ENCODE peak calls at places on chromosomes 4 and X, in six cellular contexts. F is prostate gland, W is astrocyte of the cerebellum, O is psoas muscle, K is BJ, C is tibial nerve. H is an unnamed sample.

GRCh38 chr4:7792616-7793015 is 147.0 kb downstream of the AFAP1 start:
- DNase-seq in F (no peak), W (no peak), O (no peak), K (no peak), C (no peak), H (no peak)

GRCh38 chr4:7653510-7654414 is 219.0 kb upstream of the PSAPL1 start:
- DNase-seq in F (no peak), W (no peak), O (peak; percentile 59), K (no peak), C (no peak), H (no peak)

GRCh38 chr4:17894421-17894820 is 83.6 kb downstream of the NCAPG start:
- DNase-seq in F (no peak), W (no peak), O (no peak), K (no peak), C (no peak), H (no peak)

GRCh38 chrX:53049127-53049517 is 533 bp downstream of the GPR173 start:
- DNase-seq in F (no peak), W (no peak), O (no peak), K (no peak), C (no peak), H (no peak)

GRCh38 chr4:73922317-73922716 is 53.1 kb downstream of the CXCL1 start:
- DNase-seq in F (no peak), W (no peak), O (no peak), K (no peak), C (no peak), H (no peak)

GRCh38 chr4:17322514-17322913 is 189.4 kb downstream of the QDPR start:
- DNase-seq in F (no peak), W (no peak), O (no peak), K (no peak), C (no peak), H (no peak)

GRCh38 chrX:122113896-122114295 is 1066.5 kb downstream of the GLUD2 start:
- DNase-seq in F (no peak), W (no peak), O (no peak), K (no peak), C (no peak), H (no peak)

GRCh38 chrX:96394566-96394965 is 290.1 kb upstream of the DIAPH2 start:
- DNase-seq in F (no peak), W (no peak), O (no peak), K (no peak), C (no peak), H (no peak)

GRCh38 chrX:53831662-53832635 is 145.4 kb upstream of the HUWE1 start:
- DNase-seq in F (peak; percentile 21), W (no peak), O (no peak), K (no peak), C (no peak), H (no peak)

GRCh38 chr4:158850800-158851644 is 82.2 kb downstream of the FNIP2 start:
- DNase-seq in F (peak; percentile 70), W (peak; percentile 44), O (no peak), K (no peak), C (no peak), H (no peak)

GRCh38 chr4:113943863-113944262 is 35.6 kb downstream of the ARSJ start:
- DNase-seq in F (no peak), W (peak; percentile 46), O (no peak), K (no peak), C (no peak), H (no peak)

GRCh38 chr4:150518559-150518958 is 63.4 kb upstream of the MAB21L2 start:
- DNase-seq in F (no peak), W (peak; percentile 19), O (no peak), K (no peak), C (no peak), H (no peak)

GRCh38 chr4:113411496-113411938 is 350.0 kb downstream of the CAMK2D start:
- DNase-seq in F (no peak), W (peak; percentile 83), O (no peak), K (peak; percentile 35), C (no peak), H (peak; percentile 76)

GRCh38 chr4:136680271-136680670 is 852.0 kb downstream of the PCDH18 start:
- DNase-seq in F (no peak), W (no peak), O (no peak), K (no peak), C (no peak), H (no peak)

GRCh38 chr4:138111462-138112000 is 130.6 kb downstream of the SLC7A11 start:
- DNase-seq in F (no peak), W (peak; percentile 8), O (no peak), K (no peak), C (no peak), H (no peak)

GRCh38 chr4:83378426-83378825 is 43.8 kb upstream of the HPSE start:
- DNase-seq in F (no peak), W (no peak), O (no peak), K (no peak), C (no peak), H (no peak)

GRCh38 chrX:69028006-69028760 is 137.1 kb downstream of the PJA1 start:
- DNase-seq in F (no peak), W (no peak), O (no peak), K (no peak), C (no peak), H (no peak)

GRCh38 chrX:48466696-48467095 is 3.4 kb downstream of the SLC38A5 start:
- DNase-seq in F (no peak), W (no peak), O (no peak), K (no peak), C (no peak), H (no peak)

GRCh38 chrX:46831620-46832327 is 5.1 kb upstream of the RP2 start:
- DNase-seq in F (no peak), W (no peak), O (no peak), K (no peak), C (no peak), H (no peak)

GRCh38 chr4:88418411-88418810 is 38.5 kb upstream of the HERC5 start:
- DNase-seq in F (no peak), W (no peak), O (no peak), K (no peak), C (no peak), H (no peak)

GRCh38 chr4:113901994-113902787 is 77.3 kb downstream of the ARSJ start:
- DNase-seq in F (peak; percentile 89), W (no peak), O (no peak), K (no peak), C (no peak), H (no peak)

GRCh38 chr4:4875147-4875546 is 15.7 kb downstream of the MSX1 start:
- DNase-seq in F (no peak), W (no peak), O (no peak), K (no peak), C (no peak), H (no peak)

GRCh38 chr4:167248271-167248670 is 14.0 kb upstream of the SPOCK3 start:
- DNase-seq in F (no peak), W (no peak), O (no peak), K (no peak), C (no peak), H (no peak)

GRCh38 chrX:57516491-57516890 is 75.3 kb upstream of the ZXDB start:
- DNase-seq in F (no peak), W (no peak), O (peak; percentile 8), K (no peak), C (no peak), H (no peak)

GRCh38 chr4:61891953-61892352 is 691.8 kb downstream of the ADGRL3 start:
- DNase-seq in F (no peak), W (no peak), O (no peak), K (no peak), C (no peak), H (no peak)

GRCh38 chr4:176451441-176451840 is 131.7 kb downstream of the SPCS3 start:
- DNase-seq in F (no peak), W (no peak), O (no peak), K (no peak), C (no peak), H (no peak)

GRCh38 chr4:122073615-122074014 is 78.5 kb upstream of the BLTP1 start:
- DNase-seq in F (no peak), W (no peak), O (no peak), K (no peak), C (no peak), H (no peak)

GRCh38 chr4:11790230-11790629 is 361.5 kb upstream of the HS3ST1 start:
- DNase-seq in F (no peak), W (no peak), O (no peak), K (no peak), C (no peak), H (no peak)

GRCh38 chr4:66571145-66571544 is 900.9 kb upstream of the EPHA5 start:
- DNase-seq in F (no peak), W (no peak), O (no peak), K (no peak), C (no peak), H (no peak)

GRCh38 chr4:4788573-4788972 is 70.9 kb upstream of the MSX1 start:
- DNase-seq in F (no peak), W (no peak), O (no peak), K (no peak), C (no peak), H (no peak)

GRCh38 chr4:32775049-32775448 is 2054.9 kb downstream of the PCDH7 start:
- DNase-seq in F (no peak), W (peak; percentile 1), O (no peak), K (no peak), C (no peak), H (no peak)

GRCh38 chrX:57445046-57445445 is 146.8 kb upstream of the ZXDB start:
- DNase-seq in F (no peak), W (no peak), O (no peak), K (no peak), C (no peak), H (no peak)

GRCh38 chr4:147332101-147332500 is 148.8 kb upstream of the EDNRA start:
- DNase-seq in F (no peak), W (no peak), O (no peak), K (no peak), C (no peak), H (no peak)

GRCh38 chrX:45187731-45188130 is 12.9 kb downstream of the DIPK2B start:
- DNase-seq in F (no peak), W (no peak), O (no peak), K (no peak), C (no peak), H (no peak)
- H3K4me3 ChIP-seq in F (peak overlapping the region; percentile 20), W (peak overlapping the region; percentile 37), O (peak overlapping the region; percentile 49), K (peak overlapping the region; percentile 49), C (peak overlapping the region; percentile 27), H (peak overlapping the region; percentile 58)

DNA sequence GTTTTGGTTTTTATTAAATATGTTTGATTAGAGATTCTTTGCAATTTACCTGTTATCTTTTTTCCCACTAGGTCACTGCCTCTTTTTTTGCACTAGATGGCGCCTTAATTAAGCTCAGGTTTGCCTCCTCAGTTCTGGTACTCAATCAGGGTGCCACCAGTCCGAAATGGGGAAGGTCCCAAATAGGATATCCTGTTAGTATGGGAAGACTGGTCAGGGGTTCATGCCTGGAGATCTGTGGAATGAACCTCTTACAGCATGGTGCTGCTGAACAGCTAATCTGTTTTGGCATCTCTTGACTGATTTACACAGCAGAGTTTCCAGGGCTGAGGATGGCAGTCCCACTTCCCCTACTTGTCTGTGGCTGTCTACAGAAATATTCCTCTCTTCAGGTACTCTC is 24.2 kb upstream of the VSIG1 start:
- DNase-seq in F (no peak), W (no peak), O (no peak), K (no peak), C (no peak), H (no peak)
- TF ChIP-seq CTCF in F (peak; percentile 53), W (peak; percentile 53), O (peak; percentile 51), K (peak; percentile 44), C (peak; percentile 22), H (no peak)

GRCh38 chr4:38855466-38855865 is 1.2 kb downstream of the TLR6 start:
- DNase-seq in F (no peak), W (no peak), O (no peak), K (no peak), C (no peak), H (no peak)
- H3K4me3 ChIP-seq in F (no peak overlapping the region), W (no peak overlapping the region), O (peak overlapping the region; percentile 7), K (no peak overlapping the region), C (no peak overlapping the region), H (no peak overlapping the region)

GRCh38 chr4:154399259-154399974 is 92.2 kb downstream of the DCHS2 start:
- DNase-seq in F (no peak), W (peak; percentile 18), O (no peak), K (no peak), C (no peak), H (no peak)
- TF ChIP-seq CTCF in F (peak; percentile 41), W (peak; percentile 38), O (no peak), K (peak; percentile 50), C (no peak), H (no peak)